ENCODE peak calls at places on chromosomes 3 and 15, in six cellular contexts. One of them, this sample, is unnamed.

GRCh38 chr3:118369892-118370491 is 664.7 kb downstream of the IGSF11 start:
- DNase-seq in CD8-positive, alpha-beta T cell: no peak
- DNase-seq in NCI-H748 treated with DMSO at 0.1 percent for 48 hours: no peak
- DNase-seq in psoas muscle: no peak
- DNase-seq in B cell: no peak
- DNase-seq in left ventricle myocardium superior: no peak
- DNase-seq in this sample: no peak

GRCh38 chr3:44983413-44984040 is 7.5 kb downstream of the EXOSC7 start:
- DNase-seq in CD8-positive, alpha-beta T cell: no peak
- DNase-seq in NCI-H748 treated with DMSO at 0.1 percent for 48 hours: no peak
- DNase-seq in B cell: no peak
- DNase-seq in psoas muscle: no peak
- DNase-seq in left ventricle myocardium superior: no peak
- DNase-seq in this sample: no peak

GRCh38 chr3:17865626-17866025 is 123.2 kb upstream of the TBC1D5 start:
- DNase-seq in B cell: no peak
- DNase-seq in left ventricle myocardium superior: no peak
- DNase-seq in psoas muscle: no peak
- DNase-seq in NCI-H748 treated with DMSO at 0.1 percent for 48 hours: no peak
- DNase-seq in CD8-positive, alpha-beta T cell: no peak
- DNase-seq in this sample: no peak

GRCh38 chr15:65792988-65793812 is 1.1 kb upstream of the DENND4A start:
- DNase-seq in left ventricle myocardium superior: no peak
- DNase-seq in NCI-H748 treated with DMSO at 0.1 percent for 48 hours: no peak
- DNase-seq in B cell: no peak
- DNase-seq in CD8-positive, alpha-beta T cell: no peak
- DNase-seq in psoas muscle: no peak
- DNase-seq in this sample: no peak

GRCh38 chr15:66954601-66955000 is 110.8 kb upstream of the SMAD3 start:
- DNase-seq in CD8-positive, alpha-beta T cell: no peak
- DNase-seq in left ventricle myocardium superior: no peak
- DNase-seq in psoas muscle: no peak
- DNase-seq in B cell: no peak
- DNase-seq in NCI-H748 treated with DMSO at 0.1 percent for 48 hours: no peak
- DNase-seq in this sample: no peak

GRCh38 chr3:10299679-10300078 is 6.9 kb upstream of the GHRL start:
- DNase-seq in psoas muscle: no peak
- DNase-seq in NCI-H748 treated with DMSO at 0.1 percent for 48 hours: no peak
- DNase-seq in CD8-positive, alpha-beta T cell: no peak
- DNase-seq in B cell: no peak
- DNase-seq in left ventricle myocardium superior: no peak
- DNase-seq in this sample: no peak

GRCh38 chr3:31468433-31468832 is 64.3 kb upstream of the STT3B start:
- DNase-seq in psoas muscle: no peak
- DNase-seq in B cell: no peak
- DNase-seq in left ventricle myocardium superior: no peak
- DNase-seq in CD8-positive, alpha-beta T cell: no peak
- DNase-seq in NCI-H748 treated with DMSO at 0.1 percent for 48 hours: no peak
- DNase-seq in this sample: no peak

GRCh38 chr15:76986743-76987142 is 8.2 kb upstream of the PSTPIP1 start:
- DNase-seq in NCI-H748 treated with DMSO at 0.1 percent for 48 hours: no peak
- DNase-seq in left ventricle myocardium superior: no peak
- DNase-seq in psoas muscle: no peak
- DNase-seq in CD8-positive, alpha-beta T cell: no peak
- DNase-seq in B cell: no peak
- DNase-seq in this sample: no peak

GRCh38 chr15:92869263-92869940 is 30.7 kb upstream of the CHD2 start:
- DNase-seq in psoas muscle: no peak
- DNase-seq in left ventricle myocardium superior: no peak
- DNase-seq in CD8-positive, alpha-beta T cell: no peak
- DNase-seq in NCI-H748 treated with DMSO at 0.1 percent for 48 hours: no peak
- DNase-seq in B cell: no peak
- DNase-seq in this sample: no peak

GRCh38 chr3:63199606-63200005 is 78.5 kb upstream of the SYNPR start:
- DNase-seq in left ventricle myocardium superior: no peak
- DNase-seq in B cell: no peak
- DNase-seq in CD8-positive, alpha-beta T cell: no peak
- DNase-seq in psoas muscle: no peak
- DNase-seq in NCI-H748 treated with DMSO at 0.1 percent for 48 hours: no peak
- DNase-seq in this sample: no peak

GRCh38 chr3:132164469-132165092 is 129.8 kb upstream of the CPNE4 start:
- DNase-seq in psoas muscle: no peak
- DNase-seq in B cell: no peak
- DNase-seq in left ventricle myocardium superior: no peak
- DNase-seq in NCI-H748 treated with DMSO at 0.1 percent for 48 hours: no peak
- DNase-seq in CD8-positive, alpha-beta T cell: no peak
- DNase-seq in this sample: no peak